ENCODE peak calls at places on chromosomes 16 and 17, in four cellular contexts. One of them, this sample, is unnamed.

GRCh38 chr16:55133654-55134053 is 190.3 kb upstream of the IRX6 start:
- DNase-seq in astrocyte of the spinal cord: no peak
- DNase-seq in gastrocnemius medialis: no peak
- DNase-seq in spleen: no peak
- DNase-seq in this sample: no peak

GRCh38 chr17:47704781-47705180 is 10.8 kb downstream of the TBKBP1 start:
- DNase-seq in astrocyte of the spinal cord: no peak
- DNase-seq in gastrocnemius medialis: no peak
- DNase-seq in spleen: peak; percentile 57
- DNase-seq in this sample: peak; percentile 43

GRCh38 chr17:27579304-27579703 is 51.7 kb upstream of the LGALS9 start:
- DNase-seq in astrocyte of the spinal cord: no peak
- DNase-seq in gastrocnemius medialis: no peak
- DNase-seq in spleen: no peak
- DNase-seq in this sample: no peak

GRCh38 chr17:55601874-55602364 is 90.7 kb upstream of the SMIM36 start:
- DNase-seq in astrocyte of the spinal cord: peak; percentile 71
- DNase-seq in gastrocnemius medialis: no peak
- DNase-seq in spleen: no peak
- DNase-seq in this sample: no peak

GRCh38 chr17:1713878-1714487 is 3.8 kb upstream of the TLCD2 start:
- DNase-seq in astrocyte of the spinal cord: no peak
- DNase-seq in gastrocnemius medialis: peak; percentile 57
- DNase-seq in spleen: no peak
- DNase-seq in this sample: no peak

GRCh38 chr17:71423871-71424546 is 696.8 kb upstream of the SOX9 start:
- DNase-seq in astrocyte of the spinal cord: peak; percentile 56
- DNase-seq in gastrocnemius medialis: no peak
- DNase-seq in spleen: no peak
- DNase-seq in this sample: no peak

GRCh38 chr16:49638696-49639629 is 216.9 kb downstream of the ZNF423 start:
- DNase-seq in astrocyte of the spinal cord: no peak
- DNase-seq in gastrocnemius medialis: no peak
- DNase-seq in spleen: peak; percentile 51
- DNase-seq in this sample: no peak

GRCh38 chr17:80839401-80839800 is 152.2 kb upstream of the CHMP6 start:
- DNase-seq in astrocyte of the spinal cord: no peak
- DNase-seq in gastrocnemius medialis: no peak
- DNase-seq in spleen: peak; percentile 38
- DNase-seq in this sample: peak; percentile 44

GRCh38 chr17:40796846-40797245 is 2.9 kb downstream of the KRT28 start:
- DNase-seq in astrocyte of the spinal cord: no peak
- DNase-seq in gastrocnemius medialis: no peak
- DNase-seq in spleen: no peak
- DNase-seq in this sample: no peak

GRCh38 chr17:79783891-79784290 is 5.9 kb downstream of the CBX2 start:
- DNase-seq in astrocyte of the spinal cord: no peak
- DNase-seq in gastrocnemius medialis: no peak
- DNase-seq in spleen: no peak
- DNase-seq in this sample: peak; percentile 79

GRCh38 chr16:29961127-29961478 is 776 bp upstream of the TMEM219 start:
- DNase-seq in astrocyte of the spinal cord: no peak
- DNase-seq in gastrocnemius medialis: no peak
- DNase-seq in spleen: no peak
- DNase-seq in this sample: no peak

GRCh38 chr16:29962344-29962994 is 590 bp downstream of the TMEM219 start:
- DNase-seq in astrocyte of the spinal cord: peak; percentile 36
- DNase-seq in gastrocnemius medialis: no peak
- DNase-seq in spleen: no peak
- DNase-seq in this sample: no peak

GRCh38 chr16:29963021-29963743 is 1.3 kb downstream of the TMEM219 start:
- DNase-seq in astrocyte of the spinal cord: no peak
- DNase-seq in gastrocnemius medialis: no peak
- DNase-seq in spleen: no peak
- DNase-seq in this sample: no peak

GRCh38 chr16:29959293-29959692 is 2.6 kb upstream of the TMEM219 start:
- DNase-seq in astrocyte of the spinal cord: no peak
- DNase-seq in gastrocnemius medialis: no peak
- DNase-seq in spleen: no peak
- DNase-seq in this sample: no peak

GRCh38 chr16:29961479-29962343 is at the start of gene TMEM219:
- DNase-seq in astrocyte of the spinal cord: peak; percentile 88
- DNase-seq in gastrocnemius medialis: peak; percentile 81
- DNase-seq in spleen: peak; percentile 97
- DNase-seq in this sample: no peak
- TF ChIP-seq CTCF in astrocyte of the spinal cord: peak; percentile 45
- TF ChIP-seq CTCF in gastrocnemius medialis: peak; percentile 57
- TF ChIP-seq CTCF in spleen: peak; percentile 61
- TF ChIP-seq CTCF in this sample: peak; percentile 75

DNA sequence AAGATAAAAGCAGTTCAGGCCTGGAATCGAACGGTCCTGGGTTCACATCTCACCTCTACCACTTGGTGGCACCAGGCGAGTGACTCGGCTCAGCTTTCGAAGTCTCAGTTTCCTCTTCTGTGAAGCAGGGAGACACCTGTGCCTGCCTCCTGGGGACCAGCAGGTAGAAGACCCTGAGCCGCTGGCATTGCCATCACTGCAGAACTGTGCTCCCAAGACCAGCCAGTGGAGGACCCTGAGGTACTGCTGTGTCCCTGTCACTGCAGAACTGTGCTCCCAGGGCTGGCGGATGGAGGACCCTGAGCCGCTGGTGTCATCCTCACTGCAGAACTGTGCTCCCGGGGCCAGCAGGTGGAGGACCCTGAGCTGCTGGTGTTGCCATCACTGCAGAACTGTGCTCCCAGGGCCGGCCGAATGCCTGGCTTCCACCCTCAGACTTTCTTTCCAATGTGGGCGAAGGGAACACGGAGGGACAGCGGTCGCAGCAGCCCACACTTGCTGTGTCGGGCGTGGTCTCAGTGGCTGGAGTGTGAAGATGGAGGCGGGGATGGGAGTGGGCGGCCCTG is 8.7 kb upstream of the SLC7A5 start:
- DNase-seq in astrocyte of the spinal cord: no peak
- DNase-seq in gastrocnemius medialis: no peak
- DNase-seq in spleen: no peak
- DNase-seq in this sample: no peak
- TF ChIP-seq CTCF in astrocyte of the spinal cord: no peak
- TF ChIP-seq CTCF in gastrocnemius medialis: peak; percentile 28
- TF ChIP-seq CTCF in spleen: no peak
- TF ChIP-seq CTCF in this sample: peak; percentile 71

DNA sequence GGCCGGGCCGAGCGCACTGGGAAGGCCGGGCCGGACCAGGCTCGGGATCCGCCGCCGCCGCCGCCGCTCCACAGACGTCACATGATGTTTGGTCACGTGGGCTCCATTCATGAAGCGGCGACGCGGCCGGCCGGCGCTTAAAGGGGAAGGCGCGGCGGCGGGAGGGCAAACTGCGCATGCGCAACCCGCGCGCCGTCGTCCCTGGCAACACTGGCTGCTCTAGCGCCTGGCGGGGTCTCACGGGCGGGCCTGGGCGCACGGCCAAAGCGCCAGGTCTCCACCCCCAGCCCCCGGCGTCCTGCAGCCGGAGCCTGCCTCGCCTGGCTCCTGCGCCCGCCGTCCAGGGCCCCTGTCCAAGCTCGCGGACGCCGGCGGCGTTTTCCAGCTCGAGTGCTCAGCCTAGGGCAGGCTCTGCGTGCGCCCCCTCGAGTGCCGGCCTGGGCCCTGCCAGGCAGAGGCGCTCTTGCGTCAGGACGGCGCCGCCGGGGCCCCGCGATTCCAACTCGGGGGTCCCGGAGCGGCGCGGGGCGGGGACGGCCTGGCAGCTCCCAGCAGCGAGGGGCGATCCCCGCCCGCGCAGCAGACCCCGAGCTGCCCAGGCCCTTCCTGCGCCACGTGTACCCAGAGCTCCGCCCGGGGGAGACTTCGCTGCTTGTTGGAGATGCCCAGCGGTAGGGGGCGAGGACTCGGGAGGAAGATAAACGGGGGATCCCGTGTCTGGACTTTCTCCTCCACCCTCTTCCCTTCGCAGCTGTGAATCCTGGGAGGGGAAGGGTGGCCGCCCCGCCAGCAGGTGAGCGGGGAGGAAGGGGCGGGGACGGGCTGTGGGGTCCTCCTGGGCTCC is at the start of gene MAFG:
- DNase-seq in astrocyte of the spinal cord: peak; percentile 96
- DNase-seq in gastrocnemius medialis: peak; percentile 86
- DNase-seq in spleen: peak; percentile 97
- DNase-seq in this sample: no peak
- TF ChIP-seq CTCF in astrocyte of the spinal cord: peak; percentile 33
- TF ChIP-seq CTCF in gastrocnemius medialis: peak; percentile 1
- TF ChIP-seq CTCF in spleen: peak; percentile 37
- TF ChIP-seq CTCF in this sample: peak; percentile 80

GRCh38 chr16:61936522-61936921 is 99.7 kb downstream of the CDH8 start:
- DNase-seq in astrocyte of the spinal cord: no peak
- DNase-seq in gastrocnemius medialis: no peak
- DNase-seq in spleen: no peak
- DNase-seq in this sample: no peak
- TF ChIP-seq CTCF in astrocyte of the spinal cord: peak; percentile 36
- TF ChIP-seq CTCF in gastrocnemius medialis: no peak
- TF ChIP-seq CTCF in spleen: no peak
- TF ChIP-seq CTCF in this sample: peak; percentile 68

GRCh38 chr16:66592241-66592640 is 12.3 kb upstream of the CMTM3 start:
- DNase-seq in astrocyte of the spinal cord: no peak
- DNase-seq in gastrocnemius medialis: no peak
- DNase-seq in spleen: no peak
- DNase-seq in this sample: no peak

GRCh38 chr16:66587881-66588600 is 8.8 kb downstream of the CMTM2 start:
- DNase-seq in astrocyte of the spinal cord: no peak
- DNase-seq in gastrocnemius medialis: no peak
- DNase-seq in spleen: no peak
- DNase-seq in this sample: no peak

GRCh38 chr16:66590322-66590721 is 11.1 kb downstream of the CMTM2 start:
- DNase-seq in astrocyte of the spinal cord: no peak
- DNase-seq in gastrocnemius medialis: no peak
- DNase-seq in spleen: no peak
- DNase-seq in this sample: no peak

GRCh38 chr16:66591018-66591417 is 11.8 kb downstream of the CMTM2 start:
- DNase-seq in astrocyte of the spinal cord: no peak
- DNase-seq in gastrocnemius medialis: no peak
- DNase-seq in spleen: no peak
- DNase-seq in this sample: no peak

GRCh38 chr16:66588981-66589713 is 9.9 kb downstream of the CMTM2 start:
- DNase-seq in astrocyte of the spinal cord: no peak
- DNase-seq in gastrocnemius medialis: no peak
- DNase-seq in spleen: peak; percentile 92
- DNase-seq in this sample: no peak
- TF ChIP-seq CTCF in astrocyte of the spinal cord: peak; percentile 74
- TF ChIP-seq CTCF in gastrocnemius medialis: peak; percentile 51
- TF ChIP-seq CTCF in spleen: peak; percentile 78
- TF ChIP-seq CTCF in this sample: peak; percentile 68